ENCODE peak calls at places on chromosome 17, in six cellular contexts. X, W, H, O, M and K are unnamed samples.

GRCh38 chr17:38705803-38706624 is 941 bp downstream of the MLLT6 start:
- DNase-seq in X (peak), W (peak), H (no peak), O (peak), M (peak), K (peak)

GRCh38 chr17:18008496-18009268 is 30.3 kb downstream of the ATPAF2 start:
- DNase-seq in X (no peak), W (peak), H (no peak), O (no peak), M (no peak), K (peak)

GRCh38 chr17:36602030-36602737 is 801 bp downstream of the MRM1 start:
- DNase-seq in X (peak), W (peak), H (no peak), O (no peak), M (no peak), K (peak)

GRCh38 chr17:73589096-73589980 is 54.9 kb downstream of the SDK2 start:
- DNase-seq in X (no peak), W (no peak), H (no peak), O (no peak), M (no peak), K (peak)

GRCh38 chr17:10091051-10091450 is 107.4 kb downstream of the GAS7 start:
- DNase-seq in X (no peak), W (no peak), H (no peak), O (no peak), M (no peak), K (no peak)

GRCh38 chr17:44279586-44280344 is 11.8 kb upstream of the SLC4A1 start:
- DNase-seq in X (no peak), W (peak), H (peak), O (peak), M (no peak), K (peak)

GRCh38 chr17:5263441-5263840 is 18.6 kb upstream of the RABEP1 start:
- DNase-seq in X (no peak), W (no peak), H (no peak), O (no peak), M (no peak), K (no peak)

GRCh38 chr17:35923609-35924114 is 6.9 kb downstream of the RDM1 start:
- DNase-seq in X (no peak), W (no peak), H (no peak), O (no peak), M (no peak), K (no peak)

GRCh38 chr17:77086433-77087010 is 54.2 kb upstream of the SEC14L1 start:
- DNase-seq in X (peak), W (peak), H (peak), O (peak), M (peak), K (peak)

GRCh38 chr17:31493656-31494155 is 102.2 kb downstream of the RAB11FIP4 start:
- DNase-seq in X (no peak), W (no peak), H (no peak), O (no peak), M (no peak), K (no peak)

GRCh38 chr17:21129023-21129681 is 2.4 kb downstream of the DHRS7B start:
- DNase-seq in X (no peak), W (peak), H (no peak), O (no peak), M (no peak), K (peak)

GRCh38 chr17:14843086-14843795 is 421.9 kb downstream of the PMP22 start:
- DNase-seq in X (no peak), W (no peak), H (no peak), O (no peak), M (no peak), K (peak)

GRCh38 chr17:18041776-18042175 is 2.6 kb downstream of the GID4 start:
- DNase-seq in X (no peak), W (peak), H (no peak), O (no peak), M (no peak), K (peak)

GRCh38 chr17:40031706-40032105 is 16.5 kb downstream of the CSF3 start:
- DNase-seq in X (no peak), W (no peak), H (no peak), O (no peak), M (no peak), K (no peak)

GRCh38 chr17:40034426-40035161 is 19.4 kb downstream of the CSF3 start:
- DNase-seq in X (no peak), W (no peak), H (no peak), O (no peak), M (no peak), K (no peak)

GRCh38 chr17:40032322-40033320 is 17.4 kb downstream of the CSF3 start:
- DNase-seq in X (no peak), W (no peak), H (no peak), O (peak), M (no peak), K (no peak)

GRCh38 chr17:40033339-40033738 is 18.1 kb downstream of the CSF3 start:
- DNase-seq in X (no peak), W (no peak), H (no peak), O (no peak), M (no peak), K (no peak)

DNA sequence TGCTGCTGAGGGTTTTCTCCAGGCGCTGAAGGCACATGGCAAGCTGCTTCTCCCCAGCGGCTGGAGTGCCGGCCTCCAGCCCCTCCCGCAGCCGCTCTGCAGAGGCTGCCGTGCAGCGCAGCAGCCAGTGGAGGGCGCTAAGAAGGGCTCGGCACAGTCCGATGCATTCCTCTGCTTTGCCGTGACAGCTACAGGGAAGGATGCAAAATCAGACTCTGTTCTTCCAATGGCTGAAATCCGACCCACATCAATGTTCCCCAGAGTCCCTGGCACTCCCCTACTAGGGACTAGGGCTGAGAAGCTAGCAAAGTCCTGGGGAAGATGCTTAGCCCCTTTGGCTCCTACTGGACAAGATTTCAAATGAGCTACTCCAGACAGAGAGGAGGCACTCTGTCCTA is 19.0 kb downstream of the MED24 start:
- DNase-seq in X (peak), W (peak), H (no peak), O (no peak), M (peak), K (peak)
- TF ChIP-seq CTCF in X (peak), W (peak), H (peak), O (peak), M (peak), K (peak)

GRCh38 chr17:64148699-64149098 is 18.8 kb upstream of the ERN1 start:
- DNase-seq in X (no peak), W (no peak), H (no peak), O (no peak), M (no peak), K (peak)
- TF ChIP-seq CTCF in X (peak), W (no peak), H (no peak), O (peak), M (no peak), K (peak)

GRCh38 chr17:27747462-27748359 is 52.6 kb downstream of the NOS2 start:
- DNase-seq in X (no peak), W (no peak), H (no peak), O (no peak), M (no peak), K (no peak)
- TF ChIP-seq CTCF in X (no peak), W (peak), H (no peak), O (no peak), M (peak), K (peak)

GRCh38 chr17:61351745-61352407 is 47.8 kb upstream of the TBX2 start:
- DNase-seq in X (no peak), W (no peak), H (no peak), O (no peak), M (no peak), K (no peak)

GRCh38 chr17:61345825-61346628 is 53.6 kb upstream of the TBX2 start:
- DNase-seq in X (no peak), W (no peak), H (no peak), O (no peak), M (no peak), K (no peak)

GRCh38 chr17:61352771-61353170 is 46.9 kb upstream of the TBX2 start:
- DNase-seq in X (no peak), W (no peak), H (no peak), O (no peak), M (no peak), K (no peak)

GRCh38 chr17:61352408-61352770 is 47.3 kb upstream of the TBX2 start:
- DNase-seq in X (no peak), W (no peak), H (no peak), O (no peak), M (no peak), K (no peak)

DNA sequence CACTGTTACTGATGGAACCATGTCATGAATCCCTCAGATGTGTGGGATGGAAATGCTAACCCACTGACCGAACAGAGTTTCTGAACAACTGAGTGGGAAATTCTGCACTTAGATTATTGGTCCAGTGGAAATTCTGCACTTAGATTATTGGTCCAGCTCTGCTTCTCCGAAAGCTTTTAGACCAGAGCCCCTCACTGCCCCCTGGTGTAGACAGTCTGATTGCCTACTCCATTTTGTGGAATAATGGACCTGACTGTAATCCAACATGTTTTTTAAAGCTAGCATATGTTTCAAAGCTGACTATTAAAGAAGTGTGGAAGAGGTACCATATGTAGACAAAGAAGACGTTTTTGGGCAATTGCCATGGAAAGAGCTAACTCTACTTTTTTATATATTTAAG is 50.3 kb upstream of the TBX2 start:
- DNase-seq in X (no peak), W (peak), H (no peak), O (no peak), M (no peak), K (no peak)
- TF ChIP-seq CTCF in X (no peak), W (peak), H (no peak), O (peak), M (peak), K (no peak)